ENCODE peak calls at places on chromosomes 13 and 19, in nine cellular contexts. K is H1, R is ovary, F is endodermal cell, J is keratinocyte, A is stomach, U is right lobe of liver, Z is uterus, S is fibroblast of lung. E is an unnamed sample. For H3K4me1, the result is how much of the 10 kb centered on the place peaks cover.

GRCh38 chr19:41870401-41870873 is 6.6 kb upstream of the CD79A start:
- DNase-seq in K (no peak), R (no peak), F (peak), J (no peak), A (no peak), U (no peak), Z (no peak), S (peak), E (peak)

GRCh38 chr13:77026255-77026782 is 640 bp downstream of the FBXL3 start:
- DNase-seq in K (no peak), R (peak), F (peak), J (no peak), A (peak), U (peak), Z (peak), S (peak), E (peak)

GRCh38 chr19:12983561-12984142 is 11.6 kb upstream of the NFIX start:
- DNase-seq in K (no peak), R (peak), F (peak), J (no peak), A (peak), U (peak), Z (peak), S (peak), E (peak)

GRCh38 chr19:39752390-39752789 is 14.6 kb upstream of the CLC start:
- DNase-seq in K (no peak), R (no peak), F (no peak), J (no peak), A (no peak), U (no peak), Z (no peak), S (no peak), E (no peak)

GRCh38 chr13:95204231-95204765 is 97.0 kb downstream of the ABCC4 start:
- DNase-seq in K (no peak), R (no peak), F (no peak), J (no peak), A (no peak), U (no peak), Z (no peak), S (no peak), E (no peak)

GRCh38 chr19:11538232-11539036 is at the start of gene CNN1:
- DNase-seq in K (peak), R (peak), F (peak), J (no peak), A (peak), U (no peak), Z (peak), S (peak), E (peak)

GRCh38 chr19:47421244-47421786 is 2.0 kb upstream of the MEIS3 start:
- DNase-seq in K (no peak), R (no peak), F (no peak), J (no peak), A (no peak), U (no peak), Z (no peak), S (no peak), E (no peak)

GRCh38 chr13:102589291-102589822 is 7.4 kb upstream of the TPP2 start:
- DNase-seq in K (no peak), R (no peak), F (no peak), J (no peak), A (no peak), U (no peak), Z (no peak), S (no peak), E (no peak)

GRCh38 chr19:17997969-17998826 is 9.8 kb upstream of the ARRDC2 start:
- DNase-seq in K (no peak), R (no peak), F (peak), J (no peak), A (peak), U (peak), Z (no peak), S (no peak), E (no peak)

GRCh38 chr19:54489341-54489740 is 13.3 kb upstream of the LAIR2 start:
- DNase-seq in K (no peak), R (no peak), F (no peak), J (no peak), A (no peak), U (no peak), Z (no peak), S (no peak), E (no peak)

GRCh38 chr13:98105929-98106336 is 37.0 kb upstream of the FARP1 start:
- DNase-seq in K (no peak), R (no peak), F (no peak), J (no peak), A (no peak), U (peak), Z (no peak), S (peak), E (no peak)

GRCh38 chr19:57058871-57059270 is 60.9 kb upstream of the USP29 start:
- DNase-seq in K (no peak), R (no peak), F (no peak), J (no peak), A (no peak), U (no peak), Z (no peak), S (no peak), E (no peak)

GRCh38 chr19:3642987-3643386 is 16.4 kb upstream of the CACTIN start:
- DNase-seq in K (no peak), R (no peak), F (peak), J (no peak), A (no peak), U (no peak), Z (no peak), S (no peak), E (no peak)

DNA sequence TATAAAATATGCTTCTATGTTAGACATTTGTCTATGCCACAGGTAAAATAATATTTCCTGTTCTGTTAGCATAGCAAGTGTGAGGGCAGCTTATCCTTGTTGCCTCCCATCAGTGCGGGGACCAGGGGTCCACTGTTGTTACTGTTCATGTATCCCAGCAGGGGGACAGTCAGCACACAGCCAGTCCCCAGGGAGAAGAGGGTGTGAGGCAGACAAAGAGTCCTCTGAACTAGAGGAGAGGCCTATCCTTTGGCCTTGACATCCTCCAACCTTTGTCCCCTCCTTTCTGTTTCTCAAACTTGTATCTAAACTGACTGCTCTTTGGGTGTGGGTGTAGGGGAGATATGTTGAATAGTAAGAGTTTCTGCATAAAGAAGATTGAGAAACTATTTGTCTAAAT is 2.9 kb upstream of the GPR18 start:
- DNase-seq in K (no peak), R (no peak), F (no peak), J (no peak), A (no peak), U (no peak), Z (no peak), S (no peak), E (no peak)
- H3K4me1 ChIP-seq in K (under half), R (under half), F (under half), J (under half), A (under half), U (under half), Z (under half), S (under half), E (under half)

GRCh38 chr19:2253106-2254051 is 2.8 kb downstream of the JSRP1 start:
- DNase-seq in K (no peak), R (no peak), F (peak), J (no peak), A (no peak), U (no peak), Z (no peak), S (no peak), E (no peak)

GRCh38 chr19:2255982-2256685 is at the start of gene JSRP1:
- DNase-seq in K (no peak), R (no peak), F (no peak), J (no peak), A (no peak), U (no peak), Z (no peak), S (no peak), E (no peak)

GRCh38 chr19:2255112-2255845 is 938 bp downstream of the JSRP1 start:
- DNase-seq in K (no peak), R (no peak), F (no peak), J (no peak), A (no peak), U (peak), Z (no peak), S (no peak), E (no peak)

GRCh38 chr19:2252481-2253105 is 3.5 kb downstream of the AMH start:
- DNase-seq in K (no peak), R (no peak), F (no peak), J (no peak), A (no peak), U (no peak), Z (no peak), S (no peak), E (no peak)

GRCh38 chr19:2254052-2254872 is 2.0 kb downstream of the JSRP1 start:
- DNase-seq in K (no peak), R (no peak), F (peak), J (no peak), A (no peak), U (no peak), Z (no peak), S (peak), E (peak)
- H3K4me3 ChIP-seq in K (peak), R (no peak), F (peak), J (no peak), A (no peak), U (no peak), Z (no peak), S (no peak), E (no peak)

DNA sequence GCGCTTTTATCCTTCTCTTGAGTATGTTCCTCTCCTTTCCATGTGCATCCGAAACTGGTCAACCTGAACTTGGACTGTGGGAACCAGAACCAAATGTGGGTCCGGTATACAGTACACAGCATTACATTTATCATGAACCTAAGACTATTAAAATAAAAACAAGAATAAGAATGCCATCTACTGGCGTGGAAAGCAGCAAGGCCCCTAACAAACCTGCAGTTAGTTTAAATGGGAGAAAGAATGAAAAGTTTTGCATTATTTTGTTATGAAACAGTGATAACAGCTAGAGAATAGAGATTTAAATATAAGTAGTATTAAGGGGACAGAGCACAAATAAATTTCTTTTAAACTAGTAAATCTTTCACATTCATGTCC is 159.5 kb downstream of the RBM26 start:
- DNase-seq in K (no peak), R (no peak), F (no peak), J (no peak), A (no peak), U (no peak), Z (no peak), S (no peak), E (no peak)
- TF ChIP-seq CTCF in K (no peak), R (no peak), F (no peak), J (no peak), A (no peak), U (no peak), Z (no peak), S (no peak), E (peak)

GRCh38 chr19:29675120-29675649 is 9.9 kb downstream of the PLEKHF1 start:
- DNase-seq in K (no peak), R (no peak), F (no peak), J (no peak), A (no peak), U (no peak), Z (no peak), S (no peak), E (no peak)
- H3K4me1 ChIP-seq in K (under half), R (under half), F (under half), J (under half), A (under half), U (half or more), Z (under half), S (under half), E (under half)

GRCh38 chr19:28468701-28469459 is 744.1 kb downstream of the UQCRFS1 start:
- DNase-seq in K (no peak), R (no peak), F (peak), J (no peak), A (no peak), U (peak), Z (no peak), S (peak), E (peak)
- H3K4me3 ChIP-seq in K (no peak), R (no peak), F (no peak), J (no peak), A (no peak), U (no peak), Z (no peak), S (no peak), E (no peak)

GRCh38 chr13:37602743-37603381 is 4.3 kb upstream of the POSTN start:
- DNase-seq in K (no peak), R (no peak), F (no peak), J (no peak), A (no peak), U (no peak), Z (no peak), S (peak), E (peak)
- TF ChIP-seq CTCF in K (peak), R (no peak), F (peak), J (no peak), A (peak), U (peak), Z (peak), S (peak), E (peak)

GRCh38 chr13:23715092-23715761 is 145.0 kb downstream of the TNFRSF19 start:
- DNase-seq in K (no peak), R (no peak), F (no peak), J (no peak), A (no peak), U (no peak), Z (no peak), S (no peak), E (no peak)
- H3K4me1 ChIP-seq in K (under half), R (under half), F (under half), J (under half), A (under half), U (under half), Z (under half), S (under half), E (under half)

GRCh38 chr13:100584901-100585300 is 3.7 kb downstream of the GGACT start:
- DNase-seq in K (no peak), R (no peak), F (no peak), J (no peak), A (no peak), U (no peak), Z (no peak), S (peak), E (no peak)
- H3K4me3 ChIP-seq in K (no peak), R (no peak), F (no peak), J (no peak), A (no peak), U (no peak), Z (no peak), S (no peak), E (no peak)

DNA sequence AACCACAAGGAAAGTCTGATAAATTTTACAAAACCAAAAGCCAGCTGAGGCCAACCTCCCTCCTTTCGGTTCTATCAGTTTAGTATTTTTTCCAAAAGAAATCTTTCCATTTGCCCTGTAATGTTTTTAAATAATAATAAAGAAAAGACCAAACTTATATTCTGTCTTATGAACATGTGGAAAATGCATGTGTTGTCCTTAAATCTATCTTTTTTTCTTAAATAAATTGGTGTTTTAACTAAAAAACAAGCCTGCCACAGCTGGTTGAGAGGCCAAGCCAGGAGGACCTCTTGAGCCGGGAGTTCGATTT is 113.6 kb downstream of the SACS start:
- DNase-seq in K (no peak), R (no peak), F (no peak), J (no peak), A (no peak), U (no peak), Z (no peak), S (no peak), E (no peak)
- TF ChIP-seq CTCF in K (no peak), R (no peak), F (peak), J (no peak), A (no peak), U (no peak), Z (no peak), S (no peak), E (no peak)

DNA sequence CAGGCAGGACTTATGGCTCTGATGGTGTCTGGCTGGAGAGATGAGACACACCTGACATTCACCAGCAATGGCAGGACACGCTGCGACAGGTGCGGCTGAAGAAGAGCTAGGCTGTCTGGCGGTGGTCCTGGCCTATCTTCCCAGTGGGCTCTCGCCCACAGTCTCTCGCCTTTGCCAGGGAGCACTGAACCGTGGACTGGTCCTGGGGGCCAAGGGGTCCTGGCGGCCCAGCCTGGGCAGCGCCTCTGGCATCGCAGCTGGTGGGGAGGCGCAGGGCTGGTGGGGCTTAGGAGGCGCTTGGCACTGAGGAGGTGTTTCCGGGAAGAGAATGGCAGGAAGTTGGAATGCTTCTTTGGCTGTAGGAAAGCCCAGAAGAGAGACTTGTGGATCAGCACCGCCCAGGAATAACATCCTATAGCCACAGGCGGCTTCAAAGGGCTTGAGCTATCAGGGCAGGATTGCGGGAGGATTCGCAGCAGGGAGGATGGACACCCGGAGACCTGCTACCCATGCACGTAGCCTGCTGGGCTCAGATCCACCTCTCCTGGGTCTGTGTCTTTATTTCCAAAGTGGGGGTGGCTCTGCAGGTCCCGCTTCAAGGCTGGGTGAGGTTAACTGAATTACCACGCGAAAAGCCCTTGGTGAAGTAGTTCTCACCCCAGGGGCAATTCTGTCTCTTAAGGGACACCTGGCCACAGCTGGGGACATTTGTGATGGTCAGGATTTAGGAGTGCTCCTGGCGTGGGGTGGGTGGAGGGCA is 14.6 kb downstream of the KDM4B start:
- DNase-seq in K (no peak), R (no peak), F (no peak), J (no peak), A (no peak), U (no peak), Z (no peak), S (no peak), E (no peak)
- H3K4me1 ChIP-seq in K (under half), R (under half), F (under half), J (under half), A (under half), U (under half), Z (under half), S (under half), E (under half)

E was measured in cardiac muscle cell.